ENCODE peak calls at places on chromosomes 7 and 10, in four cellular contexts. G, O, N and A are unnamed samples.

GRCh38 chr7:157853076-157853788 is 516.4 kb downstream of the DNAJB6 start:
- DNase-seq in G (no peak), N (no peak), O (no peak), A (no peak)

GRCh38 chr10:86359933-86360332 is 6.7 kb downstream of the GRID1 start:
- DNase-seq in G (no peak), O (no peak), N (no peak), A (no peak)

GRCh38 chr10:96306516-96306915 is 2.3 kb downstream of the DNTT start:
- DNase-seq in O (no peak), G (peak), N (no peak), A (no peak)

GRCh38 chr10:8036521-8037198 is 17.8 kb upstream of the GATA3 start:
- DNase-seq in O (no peak), G (no peak), N (no peak), A (peak)

GRCh38 chr10:65341323-65341922 is 1584.4 kb upstream of the LRRTM3 start:
- DNase-seq in O (peak), N (peak), G (peak), A (no peak)

GRCh38 chr10:44373341-44373995 is 11.4 kb downstream of the CXCL12 start:
- DNase-seq in G (no peak), O (no peak), N (no peak), A (no peak)

GRCh38 chr10:51706225-51706624 is 6.8 kb upstream of the CSTF2T start:
- DNase-seq in N (peak), O (no peak), G (peak), A (no peak)

GRCh38 chr10:125824736-125825135 is 1.4 kb downstream of the BCCIP start:
- DNase-seq in O (no peak), G (peak), N (no peak), A (no peak)

GRCh38 chr10:523925-524324 is 165.5 kb downstream of the DIP2C start:
- DNase-seq in O (no peak), N (no peak), G (no peak), A (no peak)

GRCh38 chr7:97025983-97026704 is 1.5 kb upstream of the DLX5 start:
- DNase-seq in N (no peak), G (peak), O (no peak), A (no peak)

GRCh38 chr10:6052247-6053221 is 9.6 kb downstream of the IL2RA start:
- DNase-seq in G (no peak), O (peak), N (no peak), A (no peak)

GRCh38 chr10:33298110-33298509 is 36.4 kb downstream of the NRP1 start:
- DNase-seq in O (no peak), G (no peak), N (no peak), A (no peak)

GRCh38 chr10:3874988-3875841 is 90.2 kb upstream of the KLF6 start:
- DNase-seq in N (no peak), G (no peak), O (peak), A (peak)

GRCh38 chr10:30701471-30702173 is 72.1 kb upstream of the LYZL2 start:
- DNase-seq in N (peak), G (peak), O (peak), A (peak)

GRCh38 chr7:16741676-16742075 is 11.9 kb upstream of the TSPAN13 start:
- DNase-seq in O (no peak), N (no peak), G (no peak), A (no peak)

GRCh38 chr10:51846856-51847506 is 147.6 kb upstream of the CSTF2T start:
- DNase-seq in O (peak), G (no peak), N (no peak), A (no peak)

GRCh38 chr10:48300556-48300955 is 5.9 kb upstream of the MAPK8 start:
- DNase-seq in G (no peak), O (no peak), N (no peak), A (no peak)

GRCh38 chr7:79612027-79612426 is 158.6 kb upstream of the MAGI2 start:
- DNase-seq in O (no peak), G (no peak), N (no peak), A (no peak)

GRCh38 chr7:29611941-29612527 is 48.4 kb downstream of the PRR15 start:
- DNase-seq in O (no peak), G (no peak), N (no peak), A (no peak)

GRCh38 chr7:114630186-114630824 is 215.7 kb downstream of the FOXP2 start:
- DNase-seq in N (no peak), G (no peak), O (no peak), A (no peak)

GRCh38 chr7:80039255-80039884 is 95.3 kb upstream of the GNAI1 start:
- DNase-seq in G (peak), O (no peak), N (no peak), A (no peak)

GRCh38 chr7:16668049-16668858 is 22.3 kb downstream of the BZW2 start:
- DNase-seq in N (peak), O (no peak), G (peak), A (no peak)

GRCh38 chr7:16739863-16740622 is 13.5 kb upstream of the TSPAN13 start:
- DNase-seq in O (no peak), N (peak), G (peak), A (no peak)

GRCh38 chr10:30075487-30075886 is 16.1 kb upstream of the JCAD start:
- DNase-seq in O (no peak), G (no peak), N (no peak), A (no peak)

GRCh38 chr10:17354781-17355180 is 99.6 kb downstream of the ST8SIA6 start:
- DNase-seq in O (no peak), N (peak), G (peak), A (no peak)

GRCh38 chr10:118955531-118956252 is 73.8 kb upstream of the NANOS1 start:
- DNase-seq in O (peak), N (no peak), G (no peak), A (no peak)

GRCh38 chr10:12431453-12432101 is 82.2 kb downstream of the CAMK1D start:
- DNase-seq in N (no peak), O (no peak), G (no peak), A (no peak)

GRCh38 chr10:61733358-61733940 is 70.7 kb downstream of the CABCOCO1 start:
- DNase-seq in O (peak), G (peak), N (peak), A (peak)

GRCh38 chr7:26686448-26686981 is 177.9 kb downstream of the SKAP2 start:
- DNase-seq in N (peak), G (peak), O (peak), A (no peak)

GRCh38 chr10:30510184-30510931 is 76.4 kb downstream of the MAP3K8 start:
- DNase-seq in G (peak), O (peak), N (peak), A (peak)

GRCh38 chr10:115818015-115818414 is 455.0 kb downstream of the GFRA1 start:
- DNase-seq in N (peak), G (peak), O (peak), A (no peak)

GRCh38 chr10:59949608-59950007 is 43.3 kb upstream of the CCDC6 start:
- DNase-seq in G (no peak), O (no peak), N (no peak), A (no peak)

GRCh38 chr10:78382776-78383175 is 349.1 kb downstream of the RPS24 start:
- DNase-seq in G (no peak), N (no peak), O (no peak), A (no peak)

GRCh38 chr10:7482992-7483391 is 72.2 kb upstream of the SFMBT2 start:
- DNase-seq in O (peak), N (no peak), G (no peak), A (no peak)

GRCh38 chr7:116210345-116211005 is at the start of gene TES:
- DNase-seq in O (peak), G (peak), N (peak), A (peak)
- TF ChIP-seq CTCF in O (no peak), G (no peak), N (no peak), A (no peak)

DNA sequence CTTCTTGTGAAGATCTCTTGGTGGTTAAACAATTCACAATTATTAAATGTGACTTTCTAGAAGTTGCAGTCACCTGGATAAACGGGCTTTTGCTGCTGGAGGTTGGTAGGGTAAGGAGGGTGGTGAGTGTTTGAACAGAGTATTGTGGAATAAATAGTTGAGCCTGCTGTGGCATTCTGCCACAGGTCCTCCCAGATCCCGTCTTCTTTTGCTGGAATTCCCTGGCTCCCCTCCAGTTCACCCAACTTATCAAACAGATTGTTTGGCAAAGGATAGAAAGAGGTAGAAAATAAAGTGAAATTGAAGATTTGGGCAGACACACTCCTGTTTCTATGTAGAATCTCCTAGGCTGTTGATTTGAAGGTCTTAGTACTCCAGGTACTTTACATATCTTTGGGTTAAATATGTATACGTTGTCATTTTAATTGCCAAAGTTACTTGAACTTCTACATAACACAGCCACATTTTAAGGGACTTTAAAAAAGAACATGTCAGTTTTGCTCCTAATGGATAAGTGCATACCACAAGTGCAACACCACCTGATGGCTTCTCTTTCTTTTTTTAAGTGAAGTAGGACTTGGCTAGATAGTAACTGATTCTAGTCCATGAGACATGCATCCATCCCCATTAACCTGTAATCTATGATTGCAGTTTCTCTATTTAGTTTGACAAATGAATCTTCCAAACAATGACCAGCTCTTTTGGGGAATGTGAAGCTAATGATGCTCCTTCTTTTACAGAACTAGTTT is 83.0 kb downstream of the ARL4A start:
- DNase-seq in N (no peak), G (peak), O (no peak), A (no peak)
- TF ChIP-seq CTCF in N (no peak), G (no peak), O (no peak), A (no peak)

GRCh38 chr10:117741524-117741923 is 199.0 kb downstream of the EMX2 start:
- DNase-seq in O (no peak), N (no peak), G (no peak), A (no peak)
- TF ChIP-seq CTCF in O (peak), N (peak), G (peak), A (no peak)

GRCh38 chr7:148726385-148726784 is 27.7 kb downstream of the CUL1 start:
- DNase-seq in G (no peak), O (no peak), N (no peak), A (no peak)

GRCh38 chr7:148723846-148724245 is 25.1 kb downstream of the CUL1 start:
- DNase-seq in N (no peak), G (no peak), O (no peak), A (no peak)

GRCh38 chr7:148729984-148730733 is 31.5 kb downstream of the CUL1 start:
- DNase-seq in N (no peak), O (no peak), G (peak), A (no peak)

GRCh38 chr7:148723166-148723559 is 24.5 kb downstream of the CUL1 start:
- DNase-seq in O (no peak), G (no peak), N (no peak), A (no peak)

DNA sequence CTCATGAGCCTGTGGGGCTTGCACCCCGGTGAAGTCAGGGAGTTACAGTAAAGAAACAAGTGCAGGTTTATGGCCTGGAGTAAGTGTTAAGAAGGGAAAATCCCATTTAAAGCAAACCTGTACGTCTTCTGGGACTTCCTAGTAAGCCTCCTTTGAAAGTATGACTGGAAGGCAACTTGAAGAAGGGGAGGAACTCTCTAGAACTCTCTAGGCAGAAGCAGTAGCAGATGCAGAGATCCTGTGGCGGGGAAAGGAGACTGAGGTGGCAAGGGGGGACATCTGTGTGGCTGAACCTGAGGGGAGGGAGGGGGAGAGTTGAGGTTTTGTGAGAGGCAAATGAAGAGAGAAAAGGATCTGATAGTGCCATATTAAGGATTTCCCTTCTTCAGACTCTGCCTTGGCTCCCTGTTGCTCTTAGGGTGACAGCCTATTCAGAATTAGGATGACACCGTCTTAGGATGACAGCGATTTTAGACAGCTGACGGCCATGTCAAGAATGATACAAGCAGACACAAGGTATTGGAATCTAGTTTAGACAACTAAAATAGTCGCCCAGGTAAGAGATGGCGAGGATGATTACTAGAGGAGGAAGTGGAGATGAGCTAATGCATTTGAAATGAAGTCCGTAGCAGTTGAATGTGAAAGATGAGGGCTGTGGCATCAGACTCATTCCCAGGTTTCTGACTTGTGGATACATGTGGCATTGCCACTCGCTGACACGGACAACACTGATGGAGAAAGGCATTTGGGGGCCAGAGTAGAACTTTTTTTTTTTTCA is 29.0 kb downstream of the CUL1 start:
- DNase-seq in O (no peak), G (no peak), N (no peak), A (no peak)
- TF ChIP-seq CTCF in O (no peak), G (no peak), N (no peak), A (no peak)

GRCh38 chr10:63798599-63799498 is 277.6 kb downstream of the REEP3 start:
- DNase-seq in G (peak), O (no peak), N (peak), A (no peak)
- TF ChIP-seq CTCF in G (peak), O (no peak), N (peak), A (no peak)

GRCh38 chr10:113858541-113858940 is 4.1 kb downstream of the NHLRC2 start:
- DNase-seq in G (no peak), N (peak), O (no peak), A (no peak)
- TF ChIP-seq CTCF in G (no peak), N (no peak), O (no peak), A (no peak)

GRCh38 chr10:22534849-22535604 is 179.4 kb downstream of the PIP4K2A start:
- DNase-seq in O (no peak), G (no peak), N (peak), A (no peak)
- TF ChIP-seq CTCF in O (no peak), G (no peak), N (no peak), A (no peak)